ENCODE peak calls at places on chromosomes 4 and X, in four cellular contexts. W, T, A and G are unnamed samples.

GRCh38 chrX:12946838-12947544 is 27.9 kb upstream of the TMSB4X start:
- DNase-seq in W (peak; percentile 82), T (peak; percentile 92), A (peak; percentile 69), G (peak; percentile 83)

GRCh38 chrX:55867254-55867653 is 149.7 kb downstream of the RRAGB start:
- DNase-seq in W (peak; percentile 2), T (peak; percentile 1), A (no peak), G (peak; percentile 44)

GRCh38 chr4:142579483-142579882 is 266.6 kb downstream of the INPP4B start:
- DNase-seq in W (no peak), T (no peak), A (no peak), G (no peak)

GRCh38 chrX:140434347-140434746 is 70.5 kb downstream of the SOX3 start:
- DNase-seq in W (no peak), T (no peak), A (no peak), G (no peak)

GRCh38 chrX:68504237-68504636 is 5.4 kb downstream of the YIPF6 start:
- DNase-seq in W (peak; percentile 93), T (peak; percentile 33), A (peak; percentile 31), G (peak; percentile 86)

GRCh38 chr4:101282076-101282844 is 65.1 kb downstream of the PPP3CA start:
- DNase-seq in W (no peak), T (no peak), A (no peak), G (no peak)

GRCh38 chr4:651884-652642 is 22.0 kb downstream of the ATP5ME start:
- DNase-seq in W (no peak), T (no peak), A (no peak), G (no peak)

GRCh38 chrX:110258552-110258951 is 59.3 kb downstream of the AMMECR1 start:
- DNase-seq in W (peak; percentile 68), T (no peak), A (no peak), G (peak; percentile 26)

GRCh38 chr4:59517007-59517406 is 1683.1 kb upstream of the ADGRL3 start:
- DNase-seq in W (no peak), T (no peak), A (no peak), G (no peak)